ENCODE peak calls at places on chromosomes 13 and 19, in ten cellular contexts. One of them, this sample, is unnamed.

GRCh38 chr19:38190061-38190460 is 34.0 kb downstream of the DPF1 start:
- DNase-seq in naive B cell: no peak
- DNase-seq in activated CD8-positive, alpha-beta memory T cell treated with anti-CD3 and anti-CD28 coated beads for 1 hour: no peak
- DNase-seq in left ventricle myocardium inferior: no peak
- DNase-seq in dermis blood vessel endothelial cell: no peak
- DNase-seq in kidney tubule cell: peak
- DNase-seq in kidney epithelial cell: no peak
- DNase-seq in stimulated activated CD4-positive, alpha-beta T cell treated with anti-CD3 and anti-CD28 coated beads, Interleukin-15, amount 100 ng/mL, for 1 hour: no peak
- DNase-seq in EH: no peak
- DNase-seq in brain microvascular endothelial cell: no peak
- DNase-seq in this sample: no peak

GRCh38 chr19:23774156-23774971 is 15.7 kb upstream of the ZNF681 start:
- DNase-seq in naive B cell: no peak
- DNase-seq in activated CD8-positive, alpha-beta memory T cell treated with anti-CD3 and anti-CD28 coated beads for 1 hour: no peak
- DNase-seq in left ventricle myocardium inferior: no peak
- DNase-seq in dermis blood vessel endothelial cell: no peak
- DNase-seq in kidney tubule cell: no peak
- DNase-seq in kidney epithelial cell: no peak
- DNase-seq in stimulated activated CD4-positive, alpha-beta T cell treated with anti-CD3 and anti-CD28 coated beads, Interleukin-15, amount 100 ng/mL, for 1 hour: no peak
- DNase-seq in EH: no peak
- DNase-seq in brain microvascular endothelial cell: no peak
- DNase-seq in this sample: no peak

GRCh38 chr13:26047040-26047439 is 4.8 kb downstream of the SHISA2 start:
- DNase-seq in naive B cell: no peak
- DNase-seq in activated CD8-positive, alpha-beta memory T cell treated with anti-CD3 and anti-CD28 coated beads for 1 hour: no peak
- DNase-seq in left ventricle myocardium inferior: no peak
- DNase-seq in dermis blood vessel endothelial cell: no peak
- DNase-seq in kidney tubule cell: no peak
- DNase-seq in kidney epithelial cell: no peak
- DNase-seq in stimulated activated CD4-positive, alpha-beta T cell treated with anti-CD3 and anti-CD28 coated beads, Interleukin-15, amount 100 ng/mL, for 1 hour: no peak
- DNase-seq in EH: no peak
- DNase-seq in brain microvascular endothelial cell: no peak
- DNase-seq in this sample: no peak

GRCh38 chr19:3358919-3359849 is 7.2 kb upstream of the NFIC start:
- DNase-seq in naive B cell: peak
- DNase-seq in activated CD8-positive, alpha-beta memory T cell treated with anti-CD3 and anti-CD28 coated beads for 1 hour: peak
- DNase-seq in left ventricle myocardium inferior: peak
- DNase-seq in dermis blood vessel endothelial cell: peak
- DNase-seq in kidney tubule cell: peak
- DNase-seq in kidney epithelial cell: no peak
- DNase-seq in stimulated activated CD4-positive, alpha-beta T cell treated with anti-CD3 and anti-CD28 coated beads, Interleukin-15, amount 100 ng/mL, for 1 hour: peak
- DNase-seq in EH: peak
- DNase-seq in brain microvascular endothelial cell: no peak
- DNase-seq in this sample: no peak

GRCh38 chr19:35266149-35266903 is 2.4 kb upstream of the USF2 start:
- DNase-seq in naive B cell: no peak
- DNase-seq in activated CD8-positive, alpha-beta memory T cell treated with anti-CD3 and anti-CD28 coated beads for 1 hour: no peak
- DNase-seq in left ventricle myocardium inferior: no peak
- DNase-seq in dermis blood vessel endothelial cell: no peak
- DNase-seq in kidney tubule cell: no peak
- DNase-seq in kidney epithelial cell: no peak
- DNase-seq in stimulated activated CD4-positive, alpha-beta T cell treated with anti-CD3 and anti-CD28 coated beads, Interleukin-15, amount 100 ng/mL, for 1 hour: no peak
- DNase-seq in EH: no peak
- DNase-seq in brain microvascular endothelial cell: no peak
- DNase-seq in this sample: no peak

GRCh38 chr13:99385940-99386339 is 78.7 kb upstream of the GPR183 start:
- DNase-seq in naive B cell: no peak
- DNase-seq in activated CD8-positive, alpha-beta memory T cell treated with anti-CD3 and anti-CD28 coated beads for 1 hour: no peak
- DNase-seq in left ventricle myocardium inferior: no peak
- DNase-seq in dermis blood vessel endothelial cell: no peak
- DNase-seq in kidney tubule cell: no peak
- DNase-seq in kidney epithelial cell: no peak
- DNase-seq in stimulated activated CD4-positive, alpha-beta T cell treated with anti-CD3 and anti-CD28 coated beads, Interleukin-15, amount 100 ng/mL, for 1 hour: no peak
- DNase-seq in EH: no peak
- DNase-seq in brain microvascular endothelial cell: no peak
- DNase-seq in this sample: no peak

GRCh38 chr19:15432018-15432494 is 13.3 kb upstream of the AKAP8L start:
- DNase-seq in naive B cell: no peak
- DNase-seq in activated CD8-positive, alpha-beta memory T cell treated with anti-CD3 and anti-CD28 coated beads for 1 hour: no peak
- DNase-seq in left ventricle myocardium inferior: no peak
- DNase-seq in dermis blood vessel endothelial cell: peak
- DNase-seq in kidney tubule cell: no peak
- DNase-seq in kidney epithelial cell: no peak
- DNase-seq in stimulated activated CD4-positive, alpha-beta T cell treated with anti-CD3 and anti-CD28 coated beads, Interleukin-15, amount 100 ng/mL, for 1 hour: no peak
- DNase-seq in EH: no peak
- DNase-seq in brain microvascular endothelial cell: no peak
- DNase-seq in this sample: no peak

GRCh38 chr13:72304121-72304745 is 423.2 kb downstream of the MZT1 start:
- DNase-seq in naive B cell: no peak
- DNase-seq in activated CD8-positive, alpha-beta memory T cell treated with anti-CD3 and anti-CD28 coated beads for 1 hour: no peak
- DNase-seq in left ventricle myocardium inferior: no peak
- DNase-seq in dermis blood vessel endothelial cell: no peak
- DNase-seq in kidney tubule cell: peak
- DNase-seq in kidney epithelial cell: no peak
- DNase-seq in stimulated activated CD4-positive, alpha-beta T cell treated with anti-CD3 and anti-CD28 coated beads, Interleukin-15, amount 100 ng/mL, for 1 hour: no peak
- DNase-seq in EH: peak
- DNase-seq in brain microvascular endothelial cell: no peak
- DNase-seq in this sample: peak

GRCh38 chr19:756821-757688 is 6.1 kb downstream of the MISP start:
- DNase-seq in naive B cell: no peak
- DNase-seq in activated CD8-positive, alpha-beta memory T cell treated with anti-CD3 and anti-CD28 coated beads for 1 hour: no peak
- DNase-seq in left ventricle myocardium inferior: no peak
- DNase-seq in dermis blood vessel endothelial cell: no peak
- DNase-seq in kidney tubule cell: no peak
- DNase-seq in kidney epithelial cell: no peak
- DNase-seq in stimulated activated CD4-positive, alpha-beta T cell treated with anti-CD3 and anti-CD28 coated beads, Interleukin-15, amount 100 ng/mL, for 1 hour: no peak
- DNase-seq in EH: no peak
- DNase-seq in brain microvascular endothelial cell: no peak
- DNase-seq in this sample: no peak

This sample was measured in renal cortical epithelial cell.